ENCODE peak calls at places on chromosomes 7 and 10, in eight cellular contexts. One of them, this sample, is unnamed.

GRCh38 chr10:27192284-27192683 is 37.1 kb downstream of the MASTL start:
- DNase-seq in H9: no peak
- DNase-seq in fibroblast of pulmonary artery: peak
- DNase-seq in AG04450: peak
- DNase-seq in endodermal cell: no peak
- DNase-seq in cardiac fibroblast: peak
- DNase-seq in cardiac muscle cell: peak
- DNase-seq in adrenal gland: peak
- DNase-seq in this sample: peak

GRCh38 chr7:113804475-113805130 is 114.2 kb downstream of the PPP1R3A start:
- DNase-seq in endodermal cell: no peak
- DNase-seq in H9: no peak
- DNase-seq in fibroblast of pulmonary artery: no peak
- DNase-seq in AG04450: no peak
- DNase-seq in adrenal gland: no peak
- DNase-seq in cardiac fibroblast: no peak
- DNase-seq in cardiac muscle cell: no peak
- DNase-seq in this sample: peak

GRCh38 chr7:140641532-140642191 is 1.0 kb upstream of the DENND2A start:
- DNase-seq in cardiac fibroblast: no peak
- DNase-seq in endodermal cell: no peak
- DNase-seq in adrenal gland: no peak
- DNase-seq in AG04450: no peak
- DNase-seq in fibroblast of pulmonary artery: no peak
- DNase-seq in H9: peak
- DNase-seq in cardiac muscle cell: no peak
- DNase-seq in this sample: no peak

GRCh38 chr7:46385662-46386309 is 464.7 kb upstream of the IGFBP3 start:
- DNase-seq in cardiac fibroblast: peak
- DNase-seq in fibroblast of pulmonary artery: peak
- DNase-seq in AG04450: peak
- DNase-seq in endodermal cell: no peak
- DNase-seq in adrenal gland: no peak
- DNase-seq in H9: no peak
- DNase-seq in cardiac muscle cell: peak
- DNase-seq in this sample: peak

GRCh38 chr10:114957122-114957521 is 19.1 kb downstream of the TRUB1 start:
- DNase-seq in H9: no peak
- DNase-seq in endodermal cell: no peak
- DNase-seq in fibroblast of pulmonary artery: no peak
- DNase-seq in AG04450: no peak
- DNase-seq in adrenal gland: no peak
- DNase-seq in cardiac fibroblast: no peak
- DNase-seq in cardiac muscle cell: no peak
- DNase-seq in this sample: no peak

GRCh38 chr7:102426268-102427031 is 6.9 kb upstream of the ORAI2 start:
- DNase-seq in AG04450: no peak
- DNase-seq in adrenal gland: no peak
- DNase-seq in cardiac muscle cell: no peak
- DNase-seq in cardiac fibroblast: no peak
- DNase-seq in fibroblast of pulmonary artery: no peak
- DNase-seq in endodermal cell: no peak
- DNase-seq in H9: no peak
- DNase-seq in this sample: no peak

GRCh38 chr10:33311640-33312039 is 22.8 kb downstream of the NRP1 start:
- DNase-seq in adrenal gland: no peak
- DNase-seq in endodermal cell: no peak
- DNase-seq in H9: no peak
- DNase-seq in cardiac fibroblast: no peak
- DNase-seq in AG04450: no peak
- DNase-seq in cardiac muscle cell: no peak
- DNase-seq in fibroblast of pulmonary artery: no peak
- DNase-seq in this sample: no peak

GRCh38 chr10:87734987-87735827 is 75.5 kb downstream of the PAPSS2 start:
- DNase-seq in endodermal cell: peak
- DNase-seq in AG04450: peak
- DNase-seq in adrenal gland: no peak
- DNase-seq in cardiac muscle cell: peak
- DNase-seq in cardiac fibroblast: peak
- DNase-seq in H9: peak
- DNase-seq in fibroblast of pulmonary artery: peak
- DNase-seq in this sample: peak

GRCh38 chr10:71996598-71997371 is 32.6 kb downstream of the CHST3 start:
- DNase-seq in cardiac muscle cell: no peak
- DNase-seq in fibroblast of pulmonary artery: no peak
- DNase-seq in AG04450: no peak
- DNase-seq in endodermal cell: no peak
- DNase-seq in adrenal gland: no peak
- DNase-seq in H9: no peak
- DNase-seq in cardiac fibroblast: no peak
- DNase-seq in this sample: no peak

GRCh38 chr10:73992899-73993788 is 4.8 kb upstream of the VCL start:
- DNase-seq in cardiac muscle cell: peak
- DNase-seq in cardiac fibroblast: peak
- DNase-seq in H9: no peak
- DNase-seq in endodermal cell: no peak
- DNase-seq in fibroblast of pulmonary artery: peak
- DNase-seq in AG04450: no peak
- DNase-seq in adrenal gland: no peak
- DNase-seq in this sample: peak

GRCh38 chr10:7333995-7334964 is 76.6 kb downstream of the SFMBT2 start:
- DNase-seq in cardiac muscle cell: peak
- DNase-seq in endodermal cell: peak
- DNase-seq in adrenal gland: no peak
- DNase-seq in H9: peak
- DNase-seq in cardiac fibroblast: peak
- DNase-seq in fibroblast of pulmonary artery: peak
- DNase-seq in AG04450: no peak
- DNase-seq in this sample: no peak

GRCh38 chr7:1087952-1088920 is at the start of gene GPER1:
- DNase-seq in AG04450: no peak
- DNase-seq in H9: peak
- DNase-seq in fibroblast of pulmonary artery: peak
- DNase-seq in cardiac muscle cell: peak
- DNase-seq in adrenal gland: peak
- DNase-seq in endodermal cell: peak
- DNase-seq in cardiac fibroblast: peak
- DNase-seq in this sample: no peak

GRCh38 chr10:2962194-2962593 is 105.2 kb upstream of the PFKP start:
- DNase-seq in cardiac muscle cell: no peak
- DNase-seq in adrenal gland: no peak
- DNase-seq in fibroblast of pulmonary artery: no peak
- DNase-seq in cardiac fibroblast: no peak
- DNase-seq in endodermal cell: no peak
- DNase-seq in H9: no peak
- DNase-seq in AG04450: no peak
- DNase-seq in this sample: no peak

GRCh38 chr10:128087884-128088695 is 38.1 kb downstream of the MKI67 start:
- DNase-seq in H9: peak
- DNase-seq in AG04450: no peak
- DNase-seq in fibroblast of pulmonary artery: no peak
- DNase-seq in cardiac fibroblast: no peak
- DNase-seq in adrenal gland: no peak
- DNase-seq in cardiac muscle cell: no peak
- DNase-seq in endodermal cell: peak
- DNase-seq in this sample: peak

GRCh38 chr7:73833251-73833919 is 2.6 kb downstream of the CLDN4 start:
- DNase-seq in cardiac fibroblast: no peak
- DNase-seq in H9: peak
- DNase-seq in adrenal gland: no peak
- DNase-seq in endodermal cell: peak
- DNase-seq in fibroblast of pulmonary artery: no peak
- DNase-seq in cardiac muscle cell: no peak
- DNase-seq in AG04450: no peak
- DNase-seq in this sample: no peak

GRCh38 chr7:81887098-81887497 is 117.3 kb upstream of the HGF start:
- DNase-seq in H9: no peak
- DNase-seq in AG04450: no peak
- DNase-seq in cardiac fibroblast: no peak
- DNase-seq in fibroblast of pulmonary artery: peak
- DNase-seq in adrenal gland: no peak
- DNase-seq in cardiac muscle cell: peak
- DNase-seq in endodermal cell: no peak
- DNase-seq in this sample: no peak

GRCh38 chr7:78770422-78771410 is 682.8 kb downstream of the MAGI2 start:
- DNase-seq in fibroblast of pulmonary artery: peak
- DNase-seq in cardiac fibroblast: peak
- DNase-seq in AG04450: peak
- DNase-seq in H9: peak
- DNase-seq in adrenal gland: no peak
- DNase-seq in cardiac muscle cell: no peak
- DNase-seq in endodermal cell: peak
- DNase-seq in this sample: peak

GRCh38 chr7:73704640-73705550 is 14.6 kb downstream of the STX1A start:
- DNase-seq in cardiac muscle cell: peak
- DNase-seq in fibroblast of pulmonary artery: peak
- DNase-seq in adrenal gland: no peak
- DNase-seq in H9: no peak
- DNase-seq in AG04450: no peak
- DNase-seq in cardiac fibroblast: peak
- DNase-seq in endodermal cell: no peak
- DNase-seq in this sample: peak

GRCh38 chr7:158816995-158817394 is 12.3 kb downstream of the ESYT2 start:
- DNase-seq in cardiac muscle cell: no peak
- DNase-seq in H9: no peak
- DNase-seq in fibroblast of pulmonary artery: no peak
- DNase-seq in adrenal gland: no peak
- DNase-seq in cardiac fibroblast: no peak
- DNase-seq in endodermal cell: peak
- DNase-seq in AG04450: no peak
- DNase-seq in this sample: peak

GRCh38 chr7:158816271-158816670 is 13.0 kb downstream of the ESYT2 start:
- DNase-seq in H9: no peak
- DNase-seq in AG04450: no peak
- DNase-seq in fibroblast of pulmonary artery: no peak
- DNase-seq in adrenal gland: no peak
- DNase-seq in cardiac fibroblast: peak
- DNase-seq in endodermal cell: peak
- DNase-seq in cardiac muscle cell: peak
- DNase-seq in this sample: no peak

GRCh38 chr7:158819571-158820203 is 9.6 kb downstream of the ESYT2 start:
- DNase-seq in adrenal gland: no peak
- DNase-seq in cardiac fibroblast: peak
- DNase-seq in fibroblast of pulmonary artery: peak
- DNase-seq in H9: no peak
- DNase-seq in cardiac muscle cell: peak
- DNase-seq in endodermal cell: no peak
- DNase-seq in AG04450: no peak
- DNase-seq in this sample: no peak

GRCh38 chr7:158820656-158821055 is 8.7 kb downstream of the ESYT2 start:
- DNase-seq in cardiac fibroblast: peak
- DNase-seq in adrenal gland: no peak
- DNase-seq in AG04450: no peak
- DNase-seq in H9: no peak
- DNase-seq in endodermal cell: peak
- DNase-seq in cardiac muscle cell: no peak
- DNase-seq in fibroblast of pulmonary artery: no peak
- DNase-seq in this sample: peak

GRCh38 chr7:158818325-158819213 is 10.7 kb downstream of the ESYT2 start:
- DNase-seq in cardiac fibroblast: peak
- DNase-seq in endodermal cell: peak
- DNase-seq in cardiac muscle cell: peak
- DNase-seq in H9: peak
- DNase-seq in AG04450: peak
- DNase-seq in adrenal gland: peak
- DNase-seq in fibroblast of pulmonary artery: peak
- DNase-seq in this sample: peak
- TF ChIP-seq CTCF in cardiac fibroblast: no peak
- TF ChIP-seq CTCF in endodermal cell: no peak
- TF ChIP-seq CTCF in cardiac muscle cell: no peak
- TF ChIP-seq CTCF in H9: no peak
- TF ChIP-seq CTCF in AG04450: no peak
- TF ChIP-seq CTCF in adrenal gland: no peak
- TF ChIP-seq CTCF in fibroblast of pulmonary artery: no peak
- TF ChIP-seq CTCF in this sample: no peak

GRCh38 chr7:128066858-128067257 is 35.6 kb upstream of the LRRC4 start:
- DNase-seq in adrenal gland: no peak
- DNase-seq in endodermal cell: peak
- DNase-seq in fibroblast of pulmonary artery: no peak
- DNase-seq in cardiac muscle cell: no peak
- DNase-seq in H9: no peak
- DNase-seq in AG04450: no peak
- DNase-seq in cardiac fibroblast: no peak
- DNase-seq in this sample: no peak
- TF ChIP-seq CTCF in adrenal gland: no peak
- TF ChIP-seq CTCF in endodermal cell: peak
- TF ChIP-seq CTCF in fibroblast of pulmonary artery: peak
- TF ChIP-seq CTCF in cardiac muscle cell: no peak
- TF ChIP-seq CTCF in H9: peak
- TF ChIP-seq CTCF in AG04450: peak
- TF ChIP-seq CTCF in cardiac fibroblast: no peak
- TF ChIP-seq CTCF in this sample: no peak

DNA sequence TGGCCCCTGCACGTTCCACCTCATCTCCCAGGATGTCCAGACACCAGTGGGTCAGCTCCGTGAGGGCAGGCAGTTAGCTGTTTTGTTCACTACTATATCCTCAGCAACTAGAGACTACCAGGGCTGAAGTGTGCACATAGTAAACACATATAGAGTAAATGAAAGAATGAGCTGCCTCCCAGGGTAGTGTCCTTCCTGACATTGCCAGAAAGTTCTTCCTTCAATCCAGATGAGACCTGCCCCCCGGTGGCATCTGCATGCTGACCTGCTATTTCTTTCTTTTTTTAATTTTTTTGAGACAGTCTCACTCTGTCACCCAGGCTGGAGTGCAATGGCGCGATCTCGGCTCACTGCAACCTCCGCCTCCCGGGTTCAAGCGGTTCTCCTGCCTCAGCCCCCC is 14.0 kb upstream of the ARPC1A start:
- DNase-seq in H9: no peak
- DNase-seq in AG04450: no peak
- DNase-seq in fibroblast of pulmonary artery: no peak
- DNase-seq in cardiac muscle cell: no peak
- DNase-seq in cardiac fibroblast: no peak
- DNase-seq in adrenal gland: no peak
- DNase-seq in endodermal cell: no peak
- DNase-seq in this sample: peak
- TF ChIP-seq CTCF in H9: no peak
- TF ChIP-seq CTCF in AG04450: no peak
- TF ChIP-seq CTCF in fibroblast of pulmonary artery: no peak
- TF ChIP-seq CTCF in cardiac muscle cell: no peak
- TF ChIP-seq CTCF in cardiac fibroblast: no peak
- TF ChIP-seq CTCF in adrenal gland: no peak
- TF ChIP-seq CTCF in endodermal cell: no peak
- TF ChIP-seq CTCF in this sample: peak

DNA sequence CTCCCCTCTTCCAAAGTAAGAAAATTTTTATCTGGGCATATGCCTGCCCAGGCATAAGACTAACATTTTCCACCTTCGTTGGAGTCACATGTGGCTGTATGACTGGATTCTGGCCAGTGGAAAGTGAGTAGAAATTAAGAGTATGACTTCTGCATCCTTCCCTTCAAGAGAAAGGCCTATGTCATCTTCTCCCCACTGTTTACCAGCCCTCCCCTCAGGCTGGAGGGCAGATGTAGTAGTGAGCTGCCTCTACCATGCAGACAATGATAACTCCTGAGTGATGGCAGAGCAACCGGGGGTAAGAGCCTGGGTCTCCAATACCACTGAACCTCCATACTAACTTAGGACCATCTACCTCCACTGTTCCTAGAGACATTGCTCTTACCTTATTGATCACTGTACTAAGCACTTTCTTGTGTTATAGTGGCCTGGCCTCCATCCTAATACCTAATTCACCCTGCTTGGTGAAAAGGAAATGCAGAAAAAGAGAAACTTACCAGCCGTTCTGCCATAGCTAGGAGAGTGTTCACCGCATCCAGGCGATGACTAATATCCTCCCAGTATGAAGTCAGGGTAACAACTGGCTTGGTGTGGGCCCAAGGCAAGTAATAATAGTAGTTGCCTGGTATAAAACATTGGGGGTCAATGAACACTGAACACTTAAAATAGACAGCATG is 102.6 kb downstream of the MYOF start:
- DNase-seq in endodermal cell: no peak
- DNase-seq in cardiac muscle cell: peak
- DNase-seq in fibroblast of pulmonary artery: peak
- DNase-seq in cardiac fibroblast: peak
- DNase-seq in H9: no peak
- DNase-seq in adrenal gland: no peak
- DNase-seq in AG04450: peak
- DNase-seq in this sample: peak
- TF ChIP-seq CTCF in endodermal cell: no peak
- TF ChIP-seq CTCF in cardiac muscle cell: no peak
- TF ChIP-seq CTCF in fibroblast of pulmonary artery: no peak
- TF ChIP-seq CTCF in cardiac fibroblast: no peak
- TF ChIP-seq CTCF in H9: no peak
- TF ChIP-seq CTCF in adrenal gland: no peak
- TF ChIP-seq CTCF in AG04450: no peak
- TF ChIP-seq CTCF in this sample: no peak

This sample was measured in bronchial epithelial cell.